ENCODE peak calls at places on chromosome 17, in ten cellular contexts. W, N, G, Q, A, K, Z, X, T and E are unnamed samples.

GRCh38 chr17:9115446-9116265 is 94.3 kb downstream of the NTN1 start:
- DNase-seq in W (no peak), N (peak), G (peak), Q (peak), A (peak), K (no peak), Z (no peak), X (no peak), T (no peak), E (no peak)

GRCh38 chr17:4232168-4232813 is 31.5 kb downstream of the ANKFY1 start:
- DNase-seq in W (no peak), N (no peak), G (no peak), Q (no peak), A (peak), K (no peak), Z (no peak), X (no peak), T (no peak), E (no peak)

GRCh38 chr17:73879987-73880386 is 235.7 kb upstream of the SDK2 start:
- DNase-seq in W (peak), N (no peak), G (no peak), Q (no peak), A (no peak), K (no peak), Z (no peak), X (no peak), T (no peak), E (no peak)

GRCh38 chr17:75344664-75345063 is 55.4 kb upstream of the SLC25A19 start:
- DNase-seq in W (no peak), N (peak), G (no peak), Q (no peak), A (no peak), K (no peak), Z (no peak), X (no peak), T (no peak), E (no peak)

GRCh38 chr17:67025216-67025792 is 19.1 kb upstream of the CACNG1 start:
- DNase-seq in W (no peak), N (no peak), G (no peak), Q (no peak), A (no peak), K (no peak), Z (no peak), X (no peak), T (no peak), E (no peak)

GRCh38 chr17:40035162-40035559 is 19.0 kb downstream of the MED24 start:
- DNase-seq in W (no peak), N (no peak), G (no peak), Q (no peak), A (peak), K (no peak), Z (no peak), X (no peak), T (no peak), E (no peak)

GRCh38 chr17:76920364-76921139 is 52.3 kb downstream of the MGAT5B start:
- DNase-seq in W (no peak), N (no peak), G (no peak), Q (no peak), A (no peak), K (no peak), Z (no peak), X (no peak), T (no peak), E (no peak)

GRCh38 chr17:57092171-57092570 is 7.1 kb downstream of the AKAP1 start:
- DNase-seq in W (no peak), N (no peak), G (peak), Q (no peak), A (no peak), K (no peak), Z (no peak), X (no peak), T (no peak), E (no peak)

GRCh38 chr17:13503526-13503925 is 98.2 kb downstream of the HS3ST3A1 start:
- DNase-seq in W (no peak), N (no peak), G (no peak), Q (no peak), A (no peak), K (no peak), Z (no peak), X (no peak), T (no peak), E (no peak)

GRCh38 chr17:78883533-78884131 is 19.4 kb downstream of the CEP295NL start:
- DNase-seq in W (peak), N (no peak), G (peak), Q (peak), A (no peak), K (no peak), Z (no peak), X (peak), T (peak), E (peak)

GRCh38 chr17:34261568-34261967 is 6.5 kb downstream of the CCL2 start:
- DNase-seq in W (no peak), N (no peak), G (no peak), Q (no peak), A (no peak), K (no peak), Z (no peak), X (no peak), T (no peak), E (no peak)